ENCODE peak calls at places on chromosome 6, in six cellular contexts. F is foreskin keratinocyte, D is right atrium auricular region, R is left lung, M is heart right ventricle, Q is ovary. E is an unnamed sample. For H3K4me1, the result is how much of the 10 kb centered on the place peaks cover.

GRCh38 chr6:72624557-72625160 is 2.8 kb downstream of the KCNQ5 start:
- DNase-seq in F (no peak), D (no peak), R (no peak), M (no peak), Q (no peak), E (no peak)

GRCh38 chr6:7417684-7418083 is 28.1 kb downstream of the RIOK1 start:
- DNase-seq in F (no peak), D (no peak), R (no peak), M (no peak), Q (no peak), E (no peak)

GRCh38 chr6:74749211-74750142 is 456.4 kb downstream of the COL12A1 start:
- DNase-seq in F (peak), D (no peak), R (no peak), M (no peak), Q (no peak), E (no peak)

GRCh38 chr6:33073431-33073871 is at the start of gene HLA-DPA1:
- DNase-seq in F (no peak), D (no peak), R (no peak), M (no peak), Q (no peak), E (peak)

GRCh38 chr6:111817451-111818146 is 55.7 kb downstream of the FYN start:
- DNase-seq in F (no peak), D (no peak), R (no peak), M (no peak), Q (no peak), E (no peak)

GRCh38 chr6:122258843-122259242 is 140.6 kb upstream of the HSF2 start:
- DNase-seq in F (no peak), D (no peak), R (no peak), M (no peak), Q (no peak), E (no peak)

GRCh38 chr6:19949155-19949554 is 112.0 kb downstream of the ID4 start:
- DNase-seq in F (no peak), D (no peak), R (no peak), M (no peak), Q (no peak), E (no peak)

GRCh38 chr6:26115226-26115625 is 28.0 kb downstream of the HFE start:
- DNase-seq in F (no peak), D (no peak), R (no peak), M (no peak), Q (no peak), E (no peak)

GRCh38 chr6:20881365-20881764 is 347.1 kb downstream of the CDKAL1 start:
- DNase-seq in F (no peak), D (no peak), R (no peak), M (no peak), Q (no peak), E (no peak)

GRCh38 chr6:52514514-52514913 is 62.3 kb downstream of the TRAM2 start:
- DNase-seq in F (peak), D (peak), R (no peak), M (peak), Q (peak), E (no peak)

GRCh38 chr6:84449220-84449619 is 221.8 kb upstream of the CEP162 start:
- DNase-seq in F (no peak), D (no peak), R (no peak), M (no peak), Q (no peak), E (no peak)

GRCh38 chr6:52724041-52724405 is 39.3 kb downstream of the GSTA2 start:
- DNase-seq in F (no peak), D (no peak), R (no peak), M (no peak), Q (no peak), E (no peak)

GRCh38 chr6:40485300-40485699 is 101.9 kb downstream of the LRFN2 start:
- DNase-seq in F (no peak), D (no peak), R (no peak), M (no peak), Q (no peak), E (no peak)

GRCh38 chr6:144259988-144260387 is 25.1 kb upstream of the UTRN start:
- DNase-seq in F (no peak), D (no peak), R (no peak), M (no peak), Q (no peak), E (no peak)

GRCh38 chr6:39092124-39092523 is 22.9 kb downstream of the SAYSD1 start:
- DNase-seq in F (no peak), D (no peak), R (no peak), M (no peak), Q (no peak), E (no peak)

GRCh38 chr6:20877008-20877937 is 343.0 kb downstream of the CDKAL1 start:
- DNase-seq in F (peak), D (no peak), R (no peak), M (no peak), Q (peak), E (no peak)

GRCh38 chr6:35363293-35363750 is 21.0 kb downstream of the PPARD start:
- DNase-seq in F (no peak), D (no peak), R (no peak), M (no peak), Q (no peak), E (peak)

GRCh38 chr6:47358440-47359225 is 48.9 kb upstream of the TNFRSF21 start:
- DNase-seq in F (no peak), D (no peak), R (no peak), M (no peak), Q (no peak), E (no peak)

GRCh38 chr6:6392214-6393068 is 72.0 kb upstream of the F13A1 start:
- DNase-seq in F (no peak), D (no peak), R (no peak), M (no peak), Q (no peak), E (no peak)

GRCh38 chr6:16167219-16167618 is 38.3 kb downstream of the MYLIP start:
- DNase-seq in F (no peak), D (no peak), R (no peak), M (no peak), Q (no peak), E (no peak)

GRCh38 chr6:116313377-116313776 is 33.6 kb upstream of the TSPYL1 start:
- DNase-seq in F (no peak), D (no peak), R (no peak), M (no peak), Q (no peak), E (no peak)

DNA sequence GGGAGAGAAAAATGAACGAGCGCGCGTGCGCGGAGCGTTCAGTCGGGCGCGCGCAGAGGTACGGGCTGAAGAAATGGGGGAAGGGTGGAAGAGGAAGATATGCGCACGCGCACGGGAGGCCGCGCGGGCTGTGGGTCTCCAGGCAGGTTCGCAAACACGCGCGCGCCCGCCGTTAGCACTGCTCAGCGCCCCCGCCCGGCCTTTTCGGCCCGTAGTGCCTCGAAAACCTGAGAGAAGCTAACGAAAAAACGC is 393 bp downstream of the BCLAF1 start:
- DNase-seq in F (peak), D (peak), R (peak), M (peak), Q (peak), E (peak)
- H3K4me1 ChIP-seq in F (under half), D (half or more), R (under half), M (under half), Q (under half), E (half or more)

DNA sequence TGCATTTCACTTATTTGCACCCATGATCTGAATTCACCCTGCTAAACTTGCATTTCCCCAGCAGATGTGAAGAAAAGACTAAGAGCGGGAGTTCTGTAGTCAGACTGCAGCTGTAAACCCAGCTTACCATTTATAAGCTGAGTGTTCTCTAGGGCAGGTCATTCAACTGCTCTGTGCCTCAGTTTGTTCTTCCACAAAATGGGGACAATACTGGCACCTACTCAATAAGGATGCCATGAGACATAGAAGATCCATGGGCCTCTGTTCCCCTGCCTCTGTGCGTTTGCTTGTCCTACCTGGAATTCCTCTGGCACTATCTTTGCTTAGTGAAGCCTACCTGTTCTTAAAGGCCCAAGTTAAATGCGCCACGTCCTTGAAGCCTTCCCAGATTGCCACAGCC is 12.2 kb upstream of the MDFI start:
- DNase-seq in F (no peak), D (no peak), R (no peak), M (no peak), Q (no peak), E (no peak)
- H3K4me1 ChIP-seq in F (under half), D (under half), R (under half), M (under half), Q (under half), E (under half)

GRCh38 chr6:18395177-18395850 is 8.2 kb downstream of the RNF144B start:
- DNase-seq in F (no peak), D (no peak), R (no peak), M (no peak), Q (no peak), E (no peak)
- H3K4me1 ChIP-seq in F (under half), D (under half), R (under half), M (under half), Q (under half), E (half or more)

GRCh38 chr6:45450132-45450531 is 72.4 kb upstream of the SUPT3H start:
- DNase-seq in F (no peak), D (no peak), R (no peak), M (no peak), Q (no peak), E (no peak)

GRCh38 chr6:45454008-45454911 is 76.5 kb upstream of the SUPT3H start:
- DNase-seq in F (no peak), D (no peak), R (no peak), M (no peak), Q (no peak), E (no peak)

GRCh38 chr6:45448417-45449389 is 71.0 kb upstream of the SUPT3H start:
- DNase-seq in F (no peak), D (no peak), R (no peak), M (no peak), Q (no peak), E (no peak)

GRCh38 chr6:45447721-45448120 is 70.0 kb upstream of the SUPT3H start:
- DNase-seq in F (no peak), D (no peak), R (no peak), M (no peak), Q (no peak), E (no peak)

GRCh38 chr6:45450801-45451200 is 73.1 kb upstream of the SUPT3H start:
- DNase-seq in F (no peak), D (no peak), R (no peak), M (no peak), Q (no peak), E (no peak)
- H3K4me1 ChIP-seq in F (under half), D (under half), R (under half), M (under half), Q (under half), E (under half)

DNA sequence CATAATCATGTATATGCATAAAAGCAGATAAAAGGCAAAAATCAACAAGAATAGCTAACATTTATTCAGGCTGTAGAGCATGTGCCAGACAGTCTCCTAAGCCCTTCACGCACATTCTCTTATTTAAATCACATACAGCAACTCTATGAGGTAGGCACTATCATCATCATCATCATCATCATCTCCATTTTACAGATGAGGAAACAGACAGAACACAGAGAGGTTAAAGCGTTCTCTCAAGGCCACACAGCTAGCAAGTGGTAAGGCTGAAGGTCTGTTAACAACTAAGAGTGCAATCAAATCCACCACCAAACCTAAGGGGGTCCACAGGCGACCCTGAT is 857 bp upstream of the PLEKHG1 start:
- DNase-seq in F (no peak), D (no peak), R (no peak), M (no peak), Q (no peak), E (no peak)
- H3K4me1 ChIP-seq in F (under half), D (under half), R (under half), M (under half), Q (under half), E (under half)

GRCh38 chr6:163404825-163405265 is 9.7 kb upstream of the QKI start:
- DNase-seq in F (no peak), D (no peak), R (peak), M (peak), Q (no peak), E (peak)
- H3K4me1 ChIP-seq in F (under half), D (under half), R (under half), M (under half), Q (under half), E (under half)

GRCh38 chr6:140076078-140076477 is 701.6 kb upstream of the CITED2 start:
- DNase-seq in F (no peak), D (no peak), R (no peak), M (no peak), Q (no peak), E (no peak)
- H3K4me1 ChIP-seq in F (under half), D (under half), R (under half), M (under half), Q (under half), E (under half)

DNA sequence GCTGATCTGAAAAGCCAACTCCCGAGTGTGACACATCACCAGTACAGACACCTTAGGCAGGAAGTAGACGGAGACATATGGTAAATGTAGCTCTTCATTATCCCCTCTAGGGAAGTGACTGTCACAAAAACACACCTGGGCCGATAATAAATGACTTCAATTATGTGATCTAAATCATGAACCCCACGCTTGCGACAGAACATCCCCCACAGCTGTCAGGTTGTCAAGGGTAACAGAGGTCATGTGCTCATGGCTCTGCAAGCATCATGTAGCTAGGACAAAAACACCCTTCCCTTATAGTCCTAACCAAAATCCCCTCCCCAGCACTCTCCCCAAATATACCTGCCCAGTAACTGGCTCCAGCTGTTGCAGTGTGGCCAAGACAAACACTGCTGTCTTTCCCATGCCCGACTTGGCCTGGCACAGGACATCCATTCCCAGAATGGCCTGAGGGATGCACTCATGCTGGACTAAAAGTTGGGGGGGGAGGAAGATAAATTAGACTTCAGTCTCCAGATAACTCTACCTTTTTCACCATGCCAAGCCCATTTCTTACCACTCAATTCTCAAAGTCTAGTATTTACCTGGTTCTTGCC is 2.9 kb downstream of the DDX39B start:
- DNase-seq in F (no peak), D (no peak), R (no peak), M (no peak), Q (no peak), E (no peak)
- H3K4me1 ChIP-seq in F (under half), D (under half), R (under half), M (under half), Q (under half), E (under half)

GRCh38 chr6:46005254-46005653 is 10.4 kb downstream of the CLIC5 start:
- DNase-seq in F (no peak), D (no peak), R (no peak), M (no peak), Q (no peak), E (no peak)
- H3K4me1 ChIP-seq in F (under half), D (half or more), R (under half), M (half or more), Q (under half), E (under half)

GRCh38 chr6:113630365-113630737 is 226.8 kb upstream of the MARCKS start:
- DNase-seq in F (no peak), D (no peak), R (no peak), M (no peak), Q (no peak), E (no peak)
- H3K4me1 ChIP-seq in F (under half), D (under half), R (under half), M (under half), Q (under half), E (half or more)